ENCODE peak calls at places on chromosome 22, in five cellular contexts. Y is stimulated activated CD4-positive, alpha-beta T cell treated with anti-CD3 and anti-CD28 coated beads, Interleukin-2, amount 100 ng/mL, for 48 hours; X is effector memory CD8-positive, alpha-beta T cell; D is GM13977; B is fibroblast of gingiva. Z is an unnamed sample.

GRCh38 chr22:45738206-45738605 is 66.6 kb downstream of the ATXN10 start:
- DNase-seq in X (no peak), Y (no peak), D (no peak), B (no peak), Z (no peak)

GRCh38 chr22:37794376-37794775 is 13.4 kb upstream of the GCAT start:
- DNase-seq in D (no peak), Y (no peak), B (no peak), X (no peak), Z (no peak)

GRCh38 chr22:42364641-42365336 is 67.4 kb downstream of the NFAM1 start:
- DNase-seq in B (peak; percentile 82), X (no peak), Y (no peak), D (no peak), Z (no peak)

GRCh38 chr22:47156352-47157092 is 394.1 kb downstream of the TBC1D22A start:
- DNase-seq in D (no peak), X (no peak), B (no peak), Y (no peak), Z (no peak)

GRCh38 chr22:43994006-43994405 is 30.1 kb upstream of the PARVB start:
- DNase-seq in D (no peak), Y (no peak), X (no peak), B (no peak), Z (no peak)

GRCh38 chr22:24059121-24059520 is 48.0 kb downstream of the CABIN1 start:
- DNase-seq in X (no peak), D (no peak), B (peak; percentile 92), Y (no peak), Z (no peak)

GRCh38 chr22:25027959-25028840 is 75.7 kb downstream of the KIAA1671 start:
- DNase-seq in D (no peak), Y (no peak), B (no peak), X (no peak), Z (no peak)

GRCh38 chr22:23057331-23057730 is 13.0 kb upstream of the GNAZ start:
- DNase-seq in B (no peak), X (no peak), D (no peak), Y (no peak), Z (no peak)

GRCh38 chr22:27692243-27692642 is 109.3 kb downstream of the MN1 start:
- DNase-seq in D (no peak), X (no peak), B (no peak), Y (no peak), Z (no peak)

GRCh38 chr22:20298803-20299735 is 20.8 kb downstream of the DGCR6L start:
- DNase-seq in D (peak; percentile 83), B (peak; percentile 64), Y (peak; percentile 85), X (peak; percentile 74), Z (no peak)

GRCh38 chr22:26912985-26913384 is 255.6 kb downstream of the MIAT start:
- DNase-seq in D (no peak), B (no peak), X (no peak), Y (no peak), Z (no peak)

GRCh38 chr22:21657020-21657360 is 8.8 kb upstream of the PPIL2 start:
- DNase-seq in X (no peak), B (no peak), D (no peak), Y (no peak), Z (no peak)

GRCh38 chr22:48585916-48586798 is 1241.5 kb downstream of the BRD1 start:
- DNase-seq in X (no peak), D (no peak), B (no peak), Y (no peak), Z (no peak)

GRCh38 chr22:30324008-30324730 is 2.6 kb downstream of the TBC1D10A start:
- DNase-seq in Y (no peak), D (no peak), B (peak; percentile 55), X (peak; percentile 20), Z (no peak)